ENCODE peak calls at places on chromosomes 1 and 21, in ten cellular contexts. P is NCI-H1436, C is ureter, A is kidney, Q is AG10803, V is lower leg skin, J is neuronal stem cell, L is retina, O is WTC11, I is T-helper 2 cell. H is an unnamed sample.

GRCh38 chr21:34185051-34185750 is 111.8 kb downstream of the MRPS6 start:
- DNase-seq in P (no peak), C (no peak), A (no peak), Q (no peak), V (no peak), J (no peak), L (peak), O (no peak), I (no peak), H (no peak)

GRCh38 chr1:55217226-55217996 is 2.2 kb upstream of the USP24 start:
- DNase-seq in P (no peak), C (no peak), A (no peak), Q (no peak), V (peak), J (no peak), L (peak), O (no peak), I (no peak), H (no peak)

GRCh38 chr1:179105393-179105792 is 23.5 kb downstream of the TOR3A start:
- DNase-seq in P (no peak), C (no peak), A (no peak), Q (no peak), V (no peak), J (no peak), L (no peak), O (peak), I (no peak), H (no peak)

GRCh38 chr1:3384407-3384806 is 70.1 kb upstream of the ARHGEF16 start:
- DNase-seq in P (no peak), C (no peak), A (no peak), Q (no peak), V (no peak), J (no peak), L (no peak), O (no peak), I (no peak), H (no peak)

GRCh38 chr1:32240140-32240951 is 6.7 kb upstream of the FAM167B start:
- DNase-seq in P (peak), C (peak), A (peak), Q (peak), V (no peak), J (peak), L (peak), O (peak), I (peak), H (no peak)

GRCh38 chr1:90948301-90948700 is 73.5 kb downstream of the ZNF644 start:
- DNase-seq in P (no peak), C (no peak), A (no peak), Q (no peak), V (no peak), J (no peak), L (no peak), O (no peak), I (no peak), H (no peak)

GRCh38 chr1:156623946-156624813 is 5.0 kb downstream of the HAPLN2 start:
- DNase-seq in P (peak), C (peak), A (peak), Q (peak), V (no peak), J (peak), L (peak), O (peak), I (no peak), H (peak)

GRCh38 chr21:39141502-39141901 is 41.7 kb downstream of the PSMG1 start:
- DNase-seq in P (no peak), C (no peak), A (no peak), Q (peak), V (no peak), J (no peak), L (peak), O (no peak), I (no peak), H (no peak)

GRCh38 chr1:233638513-233638912 is 24.6 kb downstream of the KCNK1 start:
- DNase-seq in P (no peak), C (no peak), A (no peak), Q (no peak), V (no peak), J (no peak), L (no peak), O (no peak), I (no peak), H (no peak)

GRCh38 chr21:46079357-46080170 is 18.3 kb upstream of the COL6A2 start:
- DNase-seq in P (no peak), C (peak), A (peak), Q (peak), V (peak), J (no peak), L (no peak), O (no peak), I (no peak), H (no peak)

GRCh38 chr21:46155514-46156377 is at the start of gene FTCD:
- DNase-seq in P (no peak), C (peak), A (peak), Q (no peak), V (no peak), J (no peak), L (no peak), O (no peak), I (no peak), H (no peak)

GRCh38 chr1:200319143-200319542 is 90.7 kb downstream of the ZNF281 start:
- DNase-seq in P (no peak), C (no peak), A (no peak), Q (no peak), V (no peak), J (no peak), L (no peak), O (no peak), I (no peak), H (no peak)

GRCh38 chr1:181141431-181141910 is 53.0 kb downstream of the IER5 start:
- DNase-seq in P (no peak), C (no peak), A (peak), Q (peak), V (no peak), J (no peak), L (no peak), O (no peak), I (no peak), H (peak)

GRCh38 chr1:103109291-103109920 is 1.1 kb upstream of the COL11A1 start:
- DNase-seq in P (no peak), C (no peak), A (no peak), Q (no peak), V (no peak), J (peak), L (peak), O (peak), I (no peak), H (no peak)

GRCh38 chr1:61956774-61957173 is 214.5 kb downstream of the PATJ start:
- DNase-seq in P (peak), C (no peak), A (no peak), Q (no peak), V (no peak), J (no peak), L (no peak), O (no peak), I (no peak), H (no peak)

GRCh38 chr1:107530543-107530942 is 389.7 kb downstream of the NTNG1 start:
- DNase-seq in P (no peak), C (no peak), A (no peak), Q (peak), V (no peak), J (no peak), L (no peak), O (no peak), I (no peak), H (no peak)

GRCh38 chr1:196723325-196724185 is 51.1 kb upstream of the CFHR3 start:
- DNase-seq in P (peak), C (peak), A (peak), Q (peak), V (no peak), J (peak), L (peak), O (peak), I (no peak), H (peak)

GRCh38 chr1:39139723-39140360 is 64.7 kb upstream of the MACF1 start:
- DNase-seq in P (no peak), C (no peak), A (no peak), Q (peak), V (no peak), J (no peak), L (no peak), O (no peak), I (no peak), H (no peak)

GRCh38 chr1:201408176-201408814 is 9.2 kb upstream of the LAD1 start:
- DNase-seq in P (peak), C (peak), A (peak), Q (peak), V (peak), J (peak), L (peak), O (peak), I (peak), H (peak)

GRCh38 chr1:167630568-167631385 is 745 bp downstream of the RCSD1 start:
- DNase-seq in P (no peak), C (no peak), A (no peak), Q (no peak), V (no peak), J (no peak), L (no peak), O (no peak), I (no peak), H (peak)

GRCh38 chr21:33128538-33128937 is 58.6 kb downstream of the OLIG1 start:
- DNase-seq in P (no peak), C (no peak), A (no peak), Q (no peak), V (no peak), J (no peak), L (no peak), O (no peak), I (no peak), H (no peak)

GRCh38 chr1:109786531-109787021 is 22.9 kb upstream of the EPS8L3 start:
- DNase-seq in P (no peak), C (no peak), A (peak), Q (no peak), V (no peak), J (no peak), L (no peak), O (no peak), I (no peak), H (no peak)

GRCh38 chr21:37165606-37166005 is 92.6 kb downstream of the TTC3 start:
- DNase-seq in P (no peak), C (no peak), A (no peak), Q (peak), V (no peak), J (no peak), L (no peak), O (no peak), I (no peak), H (no peak)

GRCh38 chr1:225848044-225848955 is 33.9 kb downstream of the TMEM63A start:
- DNase-seq in P (peak), C (no peak), A (no peak), Q (no peak), V (no peak), J (no peak), L (peak), O (no peak), I (no peak), H (no peak)

GRCh38 chr1:234342749-234343148 is 30.5 kb upstream of the COA6 start:
- DNase-seq in P (no peak), C (no peak), A (no peak), Q (no peak), V (no peak), J (no peak), L (peak), O (no peak), I (no peak), H (no peak)

GRCh38 chr21:40845621-40846020 is 1.3 kb downstream of the DSCAM start:
- DNase-seq in P (peak), C (no peak), A (no peak), Q (peak), V (no peak), J (no peak), L (peak), O (no peak), I (no peak), H (no peak)

GRCh38 chr21:35206141-35207125 is 157.3 kb upstream of the RUNX1 start:
- DNase-seq in P (no peak), C (no peak), A (peak), Q (no peak), V (no peak), J (no peak), L (no peak), O (no peak), I (no peak), H (no peak)

GRCh38 chr1:205279986-205280385 is 41.6 kb downstream of the NUAK2 start:
- DNase-seq in P (no peak), C (no peak), A (no peak), Q (no peak), V (no peak), J (no peak), L (no peak), O (no peak), I (no peak), H (no peak)

GRCh38 chr21:37044643-37045042 is 28.2 kb downstream of the PIGP start:
- DNase-seq in P (no peak), C (no peak), A (no peak), Q (no peak), V (no peak), J (no peak), L (no peak), O (no peak), I (no peak), H (no peak)

GRCh38 chr1:32205401-32206370 is at the start of gene IQCC:
- DNase-seq in P (peak), C (peak), A (peak), Q (peak), V (peak), J (peak), L (peak), O (peak), I (peak), H (peak)

GRCh38 chr1:210260087-210260486 is 27.5 kb downstream of the SERTAD4 start:
- DNase-seq in P (no peak), C (no peak), A (no peak), Q (peak), V (no peak), J (no peak), L (no peak), O (no peak), I (no peak), H (no peak)

GRCh38 chr1:179767177-179767581 is 24.1 kb downstream of the FAM163A start:
- DNase-seq in P (no peak), C (no peak), A (no peak), Q (no peak), V (no peak), J (no peak), L (peak), O (no peak), I (no peak), H (no peak)

GRCh38 chr1:204647114-204647804 is 38.3 kb downstream of the LRRN2 start:
- DNase-seq in P (no peak), C (peak), A (no peak), Q (peak), V (no peak), J (peak), L (no peak), O (peak), I (no peak), H (no peak)